ENCODE peak calls at places on chromosomes 16 and 17, in five cellular contexts. One of them, this sample, is unnamed.

GRCh38 chr16:83992624-83993023 is 24.6 kb downstream of the NECAB2 start:
- DNase-seq in PC-9: no peak
- DNase-seq in HFFc6: peak
- DNase-seq in tibial artery: no peak
- DNase-seq in prostate gland: no peak
- DNase-seq in this sample: no peak

GRCh38 chr17:57645950-57646686 is 99.0 kb downstream of the CCDC182 start:
- DNase-seq in prostate gland: no peak
- DNase-seq in tibial artery: no peak
- DNase-seq in PC-9: no peak
- DNase-seq in HFFc6: peak
- DNase-seq in this sample: no peak

GRCh38 chr17:39601010-39601597 is 6.6 kb downstream of the NEUROD2 start:
- DNase-seq in tibial artery: no peak
- DNase-seq in HFFc6: no peak
- DNase-seq in prostate gland: no peak
- DNase-seq in PC-9: no peak
- DNase-seq in this sample: no peak

GRCh38 chr17:11853321-11854151 is 143.7 kb downstream of the ZNF18 start:
- DNase-seq in tibial artery: no peak
- DNase-seq in PC-9: no peak
- DNase-seq in prostate gland: no peak
- DNase-seq in HFFc6: no peak
- DNase-seq in this sample: peak

GRCh38 chr17:67399676-67400075 is 22.6 kb downstream of the PITPNC1 start:
- DNase-seq in prostate gland: no peak
- DNase-seq in PC-9: no peak
- DNase-seq in HFFc6: no peak
- DNase-seq in tibial artery: no peak
- DNase-seq in this sample: no peak

GRCh38 chr16:8850279-8850885 is 18.4 kb downstream of the CARHSP1 start:
- DNase-seq in prostate gland: no peak
- DNase-seq in HFFc6: peak
- DNase-seq in PC-9: no peak
- DNase-seq in tibial artery: no peak
- DNase-seq in this sample: no peak

GRCh38 chr17:896439-896838 is 83.1 kb downstream of the NXN start:
- DNase-seq in prostate gland: no peak
- DNase-seq in HFFc6: no peak
- DNase-seq in PC-9: no peak
- DNase-seq in tibial artery: no peak
- DNase-seq in this sample: no peak

GRCh38 chr17:17493249-17493985 is 2.8 kb downstream of the RASD1 start:
- DNase-seq in tibial artery: no peak
- DNase-seq in PC-9: no peak
- DNase-seq in prostate gland: peak
- DNase-seq in HFFc6: no peak
- DNase-seq in this sample: no peak

GRCh38 chr17:17628388-17629008 is 37.0 kb upstream of the PEMT start:
- DNase-seq in prostate gland: no peak
- DNase-seq in PC-9: no peak
- DNase-seq in HFFc6: no peak
- DNase-seq in tibial artery: no peak
- DNase-seq in this sample: peak

GRCh38 chr16:1990336-1991134 is 765 bp downstream of the SYNGR3 start:
- DNase-seq in PC-9: no peak
- DNase-seq in tibial artery: no peak
- DNase-seq in prostate gland: no peak
- DNase-seq in HFFc6: no peak
- DNase-seq in this sample: peak

GRCh38 chr17:64947146-64947545 is 27.9 kb upstream of the LRRC37A3 start:
- DNase-seq in prostate gland: no peak
- DNase-seq in PC-9: no peak
- DNase-seq in tibial artery: no peak
- DNase-seq in HFFc6: no peak
- DNase-seq in this sample: no peak

GRCh38 chr16:83561876-83562275 is 245.9 kb upstream of the HSBP1 start:
- DNase-seq in PC-9: no peak
- DNase-seq in prostate gland: no peak
- DNase-seq in HFFc6: no peak
- DNase-seq in tibial artery: no peak
- DNase-seq in this sample: no peak

GRCh38 chr16:23863511-23864422 is 28.0 kb downstream of the PRKCB start:
- DNase-seq in HFFc6: no peak
- DNase-seq in tibial artery: no peak
- DNase-seq in PC-9: no peak
- DNase-seq in prostate gland: no peak
- DNase-seq in this sample: peak

GRCh38 chr16:20851601-20852000 is 45.3 kb downstream of the REXO5 start:
- DNase-seq in tibial artery: peak
- DNase-seq in HFFc6: peak
- DNase-seq in PC-9: peak
- DNase-seq in prostate gland: peak
- DNase-seq in this sample: no peak

GRCh38 chr17:35259001-35259400 is 16.1 kb downstream of the SLFN5 start:
- DNase-seq in tibial artery: no peak
- DNase-seq in HFFc6: no peak
- DNase-seq in PC-9: no peak
- DNase-seq in prostate gland: no peak
- DNase-seq in this sample: no peak

GRCh38 chr17:68501074-68501473 is 11.2 kb upstream of the PRKAR1A start:
- DNase-seq in prostate gland: no peak
- DNase-seq in tibial artery: no peak
- DNase-seq in HFFc6: no peak
- DNase-seq in PC-9: no peak
- DNase-seq in this sample: no peak

GRCh38 chr16:75296606-75297005 is 45.2 kb upstream of the BCAR1 start:
- DNase-seq in prostate gland: no peak
- DNase-seq in tibial artery: no peak
- DNase-seq in PC-9: no peak
- DNase-seq in HFFc6: peak
- DNase-seq in this sample: no peak

GRCh38 chr17:80507965-80508364 is 31.6 kb upstream of the NPTX1 start:
- DNase-seq in tibial artery: no peak
- DNase-seq in prostate gland: no peak
- DNase-seq in HFFc6: no peak
- DNase-seq in PC-9: no peak
- DNase-seq in this sample: peak

GRCh38 chr16:15073101-15073500 is 17.2 kb upstream of the NTAN1 start:
- DNase-seq in PC-9: no peak
- DNase-seq in tibial artery: no peak
- DNase-seq in HFFc6: no peak
- DNase-seq in prostate gland: no peak
- DNase-seq in this sample: no peak

GRCh38 chr16:50296807-50297206 is 30.5 kb downstream of the ADCY7 start:
- DNase-seq in PC-9: no peak
- DNase-seq in prostate gland: no peak
- DNase-seq in HFFc6: no peak
- DNase-seq in tibial artery: no peak
- DNase-seq in this sample: no peak

GRCh38 chr17:3914319-3914685 is 2.0 kb downstream of the P2RX1 start:
- DNase-seq in prostate gland: no peak
- DNase-seq in tibial artery: no peak
- DNase-seq in HFFc6: no peak
- DNase-seq in PC-9: no peak
- DNase-seq in this sample: peak

GRCh38 chr16:15529673-15530072 is 95.3 kb downstream of the BMERB1 start:
- DNase-seq in HFFc6: no peak
- DNase-seq in tibial artery: no peak
- DNase-seq in prostate gland: no peak
- DNase-seq in PC-9: no peak
- DNase-seq in this sample: no peak

GRCh38 chr17:76014100-76014924 is 12.8 kb downstream of the EVPL start:
- DNase-seq in PC-9: no peak
- DNase-seq in HFFc6: peak
- DNase-seq in tibial artery: peak
- DNase-seq in prostate gland: peak
- DNase-seq in this sample: peak

GRCh38 chr16:82094942-82095540 is 60.0 kb downstream of the HSD17B2 start:
- DNase-seq in prostate gland: no peak
- DNase-seq in PC-9: no peak
- DNase-seq in tibial artery: no peak
- DNase-seq in HFFc6: no peak
- DNase-seq in this sample: no peak

GRCh38 chr16:75021410-75021809 is 22.6 kb downstream of the ZNRF1 start:
- DNase-seq in prostate gland: no peak
- DNase-seq in HFFc6: no peak
- DNase-seq in PC-9: no peak
- DNase-seq in tibial artery: no peak
- DNase-seq in this sample: no peak

GRCh38 chr16:75621170-75621477 is 2.0 kb downstream of the ADAT1 start:
- DNase-seq in tibial artery: no peak
- DNase-seq in prostate gland: no peak
- DNase-seq in HFFc6: peak
- DNase-seq in PC-9: no peak
- DNase-seq in this sample: peak

GRCh38 chr16:48629531-48629930 is 19.6 kb upstream of the N4BP1 start:
- DNase-seq in PC-9: no peak
- DNase-seq in HFFc6: no peak
- DNase-seq in prostate gland: no peak
- DNase-seq in tibial artery: no peak
- DNase-seq in this sample: no peak

GRCh38 chr17:36136031-36136430 is 32.4 kb downstream of the CCL4 start:
- DNase-seq in PC-9: no peak
- DNase-seq in tibial artery: no peak
- DNase-seq in prostate gland: no peak
- DNase-seq in HFFc6: no peak
- DNase-seq in this sample: no peak

GRCh38 chr17:79633154-79633553 is 22.3 kb upstream of the RBFOX3 start:
- DNase-seq in PC-9: no peak
- DNase-seq in HFFc6: no peak
- DNase-seq in tibial artery: peak
- DNase-seq in prostate gland: no peak
- DNase-seq in this sample: no peak

DNA sequence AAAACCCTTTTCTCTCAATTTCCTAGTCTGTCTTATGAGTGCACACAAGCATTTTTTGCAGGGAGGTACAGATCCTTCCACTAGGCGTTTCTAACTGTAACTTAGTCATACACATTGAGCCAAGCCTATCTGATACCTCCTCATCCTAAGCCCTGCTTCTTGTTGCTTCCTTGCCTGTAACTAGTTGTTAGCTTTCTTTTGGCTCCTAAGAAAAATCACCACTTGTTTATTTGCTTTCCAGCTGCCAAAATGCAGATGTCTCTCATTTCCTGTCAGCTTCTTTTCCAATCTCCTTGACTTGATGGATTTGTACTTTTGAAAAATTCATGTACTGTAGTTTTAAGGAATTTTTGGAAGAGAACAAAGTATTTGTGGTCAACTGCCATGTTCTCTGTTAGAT is 73.7 kb downstream of the TNRC6C start:
- DNase-seq in HFFc6: peak
- DNase-seq in tibial artery: no peak
- DNase-seq in PC-9: no peak
- DNase-seq in prostate gland: no peak
- DNase-seq in this sample: no peak
- TF ChIP-seq CTCF in HFFc6: no peak
- TF ChIP-seq CTCF in tibial artery: no peak
- TF ChIP-seq CTCF in PC-9: no peak
- TF ChIP-seq CTCF in prostate gland: no peak
- TF ChIP-seq CTCF in this sample: no peak

GRCh38 chr17:41680426-41681040 is 8.2 kb upstream of the EIF1 start:
- DNase-seq in prostate gland: no peak
- DNase-seq in PC-9: no peak
- DNase-seq in HFFc6: no peak
- DNase-seq in tibial artery: no peak
- DNase-seq in this sample: no peak

GRCh38 chr17:41683441-41684007 is 5.2 kb upstream of the EIF1 start:
- DNase-seq in HFFc6: no peak
- DNase-seq in PC-9: no peak
- DNase-seq in tibial artery: no peak
- DNase-seq in prostate gland: no peak
- DNase-seq in this sample: no peak

GRCh38 chr17:41679740-41680425 is 8.8 kb upstream of the EIF1 start:
- DNase-seq in tibial artery: no peak
- DNase-seq in prostate gland: no peak
- DNase-seq in HFFc6: no peak
- DNase-seq in PC-9: no peak
- DNase-seq in this sample: no peak

GRCh38 chr17:41682611-41683010 is 6.1 kb upstream of the EIF1 start:
- DNase-seq in tibial artery: no peak
- DNase-seq in prostate gland: no peak
- DNase-seq in PC-9: no peak
- DNase-seq in HFFc6: no peak
- DNase-seq in this sample: no peak

GRCh38 chr17:41681776-41682175 is 6.9 kb upstream of the EIF1 start:
- DNase-seq in prostate gland: no peak
- DNase-seq in PC-9: no peak
- DNase-seq in tibial artery: no peak
- DNase-seq in HFFc6: no peak
- DNase-seq in this sample: no peak
- TF ChIP-seq CTCF in prostate gland: no peak
- TF ChIP-seq CTCF in PC-9: no peak
- TF ChIP-seq CTCF in tibial artery: no peak
- TF ChIP-seq CTCF in HFFc6: no peak
- TF ChIP-seq CTCF in this sample: no peak

GRCh38 chr16:51814617-51815016 is 663.5 kb upstream of the SALL1 start:
- DNase-seq in tibial artery: no peak
- DNase-seq in PC-9: no peak
- DNase-seq in prostate gland: no peak
- DNase-seq in HFFc6: no peak
- DNase-seq in this sample: no peak

GRCh38 chr16:51812945-51813344 is 661.9 kb upstream of the SALL1 start:
- DNase-seq in PC-9: no peak
- DNase-seq in tibial artery: no peak
- DNase-seq in prostate gland: no peak
- DNase-seq in HFFc6: no peak
- DNase-seq in this sample: no peak

GRCh38 chr16:51815527-51815926 is 664.5 kb upstream of the SALL1 start:
- DNase-seq in tibial artery: no peak
- DNase-seq in prostate gland: no peak
- DNase-seq in PC-9: no peak
- DNase-seq in HFFc6: no peak
- DNase-seq in this sample: no peak

GRCh38 chr16:51816929-51817328 is 665.9 kb upstream of the SALL1 start:
- DNase-seq in tibial artery: no peak
- DNase-seq in HFFc6: peak
- DNase-seq in PC-9: no peak
- DNase-seq in prostate gland: no peak
- DNase-seq in this sample: no peak

DNA sequence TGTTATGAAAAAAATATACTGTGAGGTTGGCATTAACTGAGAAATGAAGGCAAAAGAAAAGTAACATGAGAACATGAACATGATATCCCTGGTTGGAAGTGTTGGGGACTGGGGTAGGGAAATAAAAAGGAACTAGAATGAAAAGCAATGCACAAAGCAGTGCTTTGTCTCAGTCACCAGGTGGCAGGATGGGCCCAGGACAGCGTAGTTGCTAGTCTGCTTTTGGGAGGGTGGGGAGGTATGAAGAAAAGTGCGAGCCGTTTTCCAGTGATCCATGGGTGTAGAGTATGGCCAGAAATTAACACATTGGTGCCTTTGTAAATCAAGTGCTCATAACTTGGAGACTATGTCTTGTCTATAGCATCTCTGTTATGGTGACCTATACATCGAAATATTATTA is 662.5 kb upstream of the SALL1 start:
- DNase-seq in prostate gland: no peak
- DNase-seq in tibial artery: no peak
- DNase-seq in HFFc6: no peak
- DNase-seq in PC-9: no peak
- DNase-seq in this sample: no peak
- TF ChIP-seq CTCF in prostate gland: no peak
- TF ChIP-seq CTCF in tibial artery: no peak
- TF ChIP-seq CTCF in HFFc6: peak
- TF ChIP-seq CTCF in PC-9: peak
- TF ChIP-seq CTCF in this sample: no peak

GRCh38 chr16:80948886-80949502 is 57.7 kb downstream of the CMC2 start:
- DNase-seq in tibial artery: peak
- DNase-seq in prostate gland: no peak
- DNase-seq in PC-9: no peak
- DNase-seq in HFFc6: peak
- DNase-seq in this sample: peak
- TF ChIP-seq CTCF in tibial artery: peak
- TF ChIP-seq CTCF in prostate gland: no peak
- TF ChIP-seq CTCF in PC-9: no peak
- TF ChIP-seq CTCF in HFFc6: peak
- TF ChIP-seq CTCF in this sample: peak